ENCODE peak calls at places on chromosome 6, in six cellular contexts. E is ACHN, S is NCI-H774, Y is cardiac muscle cell, J is endodermal cell, G is HEK293T. R is an unnamed sample.

GRCh38 chr6:21729431-21729830 is 135.9 kb downstream of the SOX4 start:
- DNase-seq in E (no peak), S (no peak), Y (no peak), J (no peak), G (no peak), R (no peak)

GRCh38 chr6:38021029-38021428 is 201.5 kb downstream of the ZFAND3 start:
- DNase-seq in E (no peak), S (peak; percentile 43), Y (no peak), J (no peak), G (no peak), R (no peak)

GRCh38 chr6:145213614-145214013 is 521.7 kb downstream of the EPM2A start:
- DNase-seq in E (no peak), S (no peak), Y (no peak), J (no peak), G (no peak), R (no peak)

GRCh38 chr6:150409576-150410066 is 40.8 kb downstream of the IYD start:
- DNase-seq in E (no peak), S (no peak), Y (peak; percentile 12), J (no peak), G (no peak), R (no peak)

GRCh38 chr6:168864541-168865495 is 388.8 kb downstream of the THBS2 start:
- DNase-seq in E (no peak), S (no peak), Y (no peak), J (no peak), G (no peak), R (no peak)

GRCh38 chr6:9192405-9192909 is 757.1 kb upstream of the SLC35B3 start:
- DNase-seq in E (no peak), S (no peak), Y (no peak), J (no peak), G (no peak), R (no peak)

GRCh38 chr6:34656378-34657036 is 40.1 kb downstream of the ILRUN start:
- DNase-seq in E (no peak), S (peak; percentile 92), Y (peak; percentile 57), J (no peak), G (no peak), R (no peak)

GRCh38 chr6:96631248-96631647 is 68.3 kb downstream of the FHL5 start:
- DNase-seq in E (no peak), S (no peak), Y (peak; percentile 15), J (no peak), G (no peak), R (no peak)

GRCh38 chr6:152094992-152095592 is 287.6 kb downstream of the ESR1 start:
- DNase-seq in E (peak; percentile 84), S (no peak), Y (peak; percentile 98), J (peak; percentile 60), G (peak; percentile 45), R (no peak)

GRCh38 chr6:34491091-34491430 is 25.2 kb downstream of the PACSIN1 start:
- DNase-seq in E (no peak), S (no peak), Y (peak; percentile 61), J (peak; percentile 63), G (no peak), R (no peak)

GRCh38 chr6:44906761-44907160 is 421.4 kb upstream of the RUNX2 start:
- DNase-seq in E (no peak), S (no peak), Y (no peak), J (no peak), G (no peak), R (no peak)

GRCh38 chr6:79330723-79331122 is 96.2 kb upstream of the HMGN3 start:
- DNase-seq in E (no peak), S (no peak), Y (no peak), J (no peak), G (no peak), R (no peak)

GRCh38 chr6:143248359-143248758 is 187.7 kb downstream of the AIG1 start:
- DNase-seq in E (no peak), S (no peak), Y (no peak), J (no peak), G (no peak), R (no peak)

GRCh38 chr6:99349620-99350141 is at the start of gene FAXC:
- DNase-seq in E (peak; percentile 50), S (peak; percentile 85), Y (peak; percentile 25), J (peak; percentile 89), G (peak; percentile 66), R (no peak)

GRCh38 chr6:118562959-118563358 is 14.9 kb downstream of the PLN start:
- DNase-seq in E (peak; percentile 29), S (no peak), Y (no peak), J (no peak), G (no peak), R (no peak)

GRCh38 chr6:159978291-159979135 is 9.6 kb downstream of the IGF2R start:
- DNase-seq in E (peak; percentile 33), S (no peak), Y (no peak), J (peak; percentile 70), G (no peak), R (peak; percentile 35)

GRCh38 chr6:136866872-136867416 is 44.6 kb downstream of the PEX7 start:
- DNase-seq in E (no peak), S (no peak), Y (peak; percentile 58), J (no peak), G (no peak), R (no peak)

GRCh38 chr6:89828988-89829590 is 591 bp upstream of the CASP8AP2 start:
- DNase-seq in E (peak; percentile 48), S (peak; percentile 81), Y (no peak), J (peak; percentile 65), G (no peak), R (no peak)

GRCh38 chr6:99151634-99152344 is 197.7 kb downstream of the FAXC start:
- DNase-seq in E (peak; percentile 63), S (peak; percentile 47), Y (peak; percentile 11), J (peak; percentile 93), G (peak; percentile 67), R (no peak)

GRCh38 chr6:43185391-43185790 is 3.4 kb downstream of the CUL9 start:
- DNase-seq in E (no peak), S (no peak), Y (no peak), J (no peak), G (no peak), R (no peak)

GRCh38 chr6:28750926-28751458 is 172.8 kb downstream of the TRIM27 start:
- DNase-seq in E (no peak), S (no peak), Y (no peak), J (no peak), G (no peak), R (no peak)

GRCh38 chr6:101747711-101748110 is 354.2 kb downstream of the GRIK2 start:
- DNase-seq in E (no peak), S (no peak), Y (peak; percentile 72), J (no peak), G (no peak), R (no peak)

GRCh38 chr6:142275146-142276006 is 26.4 kb upstream of the ADGRG6 start:
- DNase-seq in E (no peak), S (no peak), Y (peak; percentile 30), J (no peak), G (no peak), R (no peak)

GRCh38 chr6:151904631-151905030 is 97.1 kb downstream of the ESR1 start:
- DNase-seq in E (no peak), S (no peak), Y (no peak), J (no peak), G (no peak), R (no peak)

GRCh38 chr6:167668754-167669552 is 157.8 kb upstream of the AFDN start:
- DNase-seq in E (no peak), S (no peak), Y (no peak), J (no peak), G (no peak), R (no peak)

GRCh38 chr6:68876792-68877493 is 241.9 kb downstream of the ADGRB3 start:
- DNase-seq in E (peak; percentile 49), S (peak; percentile 8), Y (peak; percentile 32), J (no peak), G (peak; percentile 11), R (no peak)

GRCh38 chr6:82045965-82046756 is 201.4 kb downstream of the IBTK start:
- DNase-seq in E (no peak), S (no peak), Y (peak; percentile 54), J (no peak), G (no peak), R (no peak)

GRCh38 chr6:20034408-20034769 is 177.9 kb downstream of the MBOAT1 start:
- DNase-seq in E (no peak), S (no peak), Y (no peak), J (no peak), G (no peak), R (no peak)

GRCh38 chr6:158638393-158638792 is 6.2 kb downstream of the DYNLT1 start:
- DNase-seq in E (no peak), S (no peak), Y (no peak), J (no peak), G (no peak), R (no peak)

R was measured in activated T-helper 9 cell treated with anti-CD3 and anti-CD28 coated beads, Interleukin-2, amount 50 U/mL, for 16 hours.